ENCODE peak calls at places on chromosome 10, in five cellular contexts. T is A549, D is GM12878, B is K562, A is endothelial cell of umbilical vein. J is an unnamed sample.

GRCh38 chr10:91901784-91902677 is 7.3 kb downstream of the FGFBP3 start:
- DNase-seq in T (peak), D (no peak), B (peak), A (peak), J (peak)

GRCh38 chr10:72337039-72337629 is 17.6 kb downstream of the DNAJB12 start:
- DNase-seq in T (peak), D (no peak), B (peak), A (peak), J (peak)

GRCh38 chr10:62870866-62871265 is 54.7 kb upstream of the EGR2 start:
- DNase-seq in T (no peak), D (no peak), B (no peak), A (no peak), J (no peak)

GRCh38 chr10:70378122-70378521 is 4.3 kb downstream of the LRRC20 start:
- DNase-seq in T (peak), D (no peak), B (no peak), A (peak), J (no peak)

GRCh38 chr10:73110345-73110849 is at the start of gene NUDT13:
- DNase-seq in T (peak), D (peak), B (peak), A (peak), J (peak)

GRCh38 chr10:62264702-62265436 is 3.8 kb downstream of the RTKN2 start:
- DNase-seq in T (peak), D (no peak), B (peak), A (peak), J (peak)

GRCh38 chr10:14327535-14327934 is 3.2 kb downstream of the FRMD4A start:
- DNase-seq in T (no peak), D (no peak), B (no peak), A (peak), J (no peak)

GRCh38 chr10:69757553-69758309 is 44.0 kb upstream of the COL13A1 start:
- DNase-seq in T (no peak), D (no peak), B (no peak), A (peak), J (no peak)

GRCh38 chr10:1133495-1134045 is 77.4 kb downstream of the WDR37 start:
- DNase-seq in T (no peak), D (no peak), B (no peak), A (no peak), J (no peak)

DNA sequence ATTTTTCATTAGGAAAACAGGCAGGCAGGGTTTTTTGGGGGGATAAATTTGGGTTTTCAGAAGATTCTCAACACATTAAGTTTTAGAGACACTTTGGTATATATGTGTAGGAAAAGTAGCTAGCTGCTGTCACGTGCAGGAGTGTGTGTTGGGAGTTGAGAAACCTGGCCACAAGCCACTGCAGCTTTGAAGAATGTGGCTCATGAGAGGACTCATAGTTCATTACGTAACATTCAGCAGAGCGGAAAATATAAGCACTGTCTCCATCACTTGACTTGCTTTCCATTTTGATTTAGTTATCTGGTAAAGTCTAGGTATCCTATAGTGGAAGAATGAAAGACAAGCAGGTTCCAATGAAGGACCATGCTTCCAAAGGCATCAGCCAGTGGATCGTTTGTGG is 31.2 kb downstream of the SMNDC1 start:
- DNase-seq in T (no peak), D (peak), B (no peak), A (no peak), J (peak)
- TF ChIP-seq MYC in T (no peak), D (no peak), B (no peak), A (no peak), J (peak)

GRCh38 chr10:12214093-12214492 is 18.1 kb downstream of the CDC123 start:
- DNase-seq in T (no peak), D (no peak), B (no peak), A (peak), J (no peak)
- TF ChIP-seq MYC in T (no peak), D (no peak), B (no peak), A (no peak), J (no peak)

GRCh38 chr10:25050402-25050801 is 34.0 kb downstream of the THNSL1 start:
- DNase-seq in T (no peak), D (no peak), B (no peak), A (no peak), J (no peak)

GRCh38 chr10:25049966-25050365 is 33.6 kb downstream of the THNSL1 start:
- DNase-seq in T (no peak), D (no peak), B (no peak), A (no peak), J (no peak)

GRCh38 chr10:25047088-25047487 is 30.7 kb downstream of the THNSL1 start:
- DNase-seq in T (no peak), D (no peak), B (no peak), A (no peak), J (no peak)

GRCh38 chr10:25048463-25048862 is 32.1 kb downstream of the THNSL1 start:
- DNase-seq in T (no peak), D (no peak), B (no peak), A (no peak), J (no peak)

GRCh38 chr10:25047902-25048301 is 31.5 kb downstream of the THNSL1 start:
- DNase-seq in T (no peak), D (no peak), B (peak), A (peak), J (no peak)
- TF ChIP-seq MYC in T (no peak), D (no peak), B (no peak), A (no peak), J (no peak)

DNA sequence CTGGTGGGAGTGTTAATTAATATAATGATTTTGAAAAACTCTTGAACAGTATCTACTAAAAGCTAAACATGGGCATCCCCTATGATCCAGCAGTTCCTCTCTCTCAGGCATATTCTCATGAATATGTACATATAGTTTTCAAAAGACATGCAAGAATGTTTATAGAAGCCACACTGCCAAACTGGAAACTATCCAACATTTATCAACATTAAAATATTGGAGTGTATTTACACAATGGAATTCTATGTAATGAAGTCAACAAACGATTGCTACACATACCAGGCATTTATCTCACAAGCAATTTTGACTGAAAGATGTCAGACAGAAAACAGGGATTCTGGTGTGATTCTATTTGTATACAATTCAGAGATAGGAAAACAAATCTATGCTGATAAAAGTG is 404.5 kb upstream of the ANKRD30A start:
- DNase-seq in T (no peak), D (no peak), B (no peak), A (peak), J (no peak)
- TF ChIP-seq MYC in T (no peak), D (no peak), B (no peak), A (no peak), J (no peak)

GRCh38 chr10:103592186-103593021 is 98.9 kb downstream of the NEURL1 start:
- DNase-seq in T (peak), D (no peak), B (peak), A (peak), J (peak)

GRCh38 chr10:103595933-103596726 is 102.6 kb downstream of the NEURL1 start:
- DNase-seq in T (no peak), D (no peak), B (no peak), A (no peak), J (peak)

GRCh38 chr10:103593022-103593570 is 99.6 kb downstream of the NEURL1 start:
- DNase-seq in T (no peak), D (no peak), B (no peak), A (no peak), J (no peak)

GRCh38 chr10:103590744-103591291 is 97.3 kb downstream of the NEURL1 start:
- DNase-seq in T (no peak), D (no peak), B (no peak), A (no peak), J (no peak)

GRCh38 chr10:103594326-103594725 is 100.8 kb downstream of the NEURL1 start:
- DNase-seq in T (no peak), D (no peak), B (no peak), A (no peak), J (no peak)
- TF ChIP-seq MYC in T (no peak), D (no peak), B (no peak), A (no peak), J (no peak)

DNA sequence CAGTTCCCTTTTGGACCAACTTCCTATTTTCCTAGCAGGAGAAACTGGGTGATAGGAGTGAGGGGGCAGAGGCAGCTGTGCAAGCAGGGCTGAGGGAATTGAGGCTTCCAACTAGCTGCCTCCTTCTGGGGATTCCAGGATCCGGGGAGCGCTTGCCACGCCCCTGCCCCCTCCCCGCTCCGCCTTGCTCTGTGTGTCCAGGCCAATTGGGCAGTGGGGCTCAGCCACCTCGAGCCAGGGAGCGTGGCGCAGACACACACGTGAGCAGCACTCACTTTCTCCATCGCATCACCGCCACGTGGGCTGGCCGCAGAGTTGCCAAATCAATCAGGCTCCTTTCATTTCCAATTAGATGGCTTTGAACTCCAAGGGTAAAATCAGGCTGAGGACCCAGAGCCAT is 173.3 kb downstream of the SH3PXD2A start:
- DNase-seq in T (no peak), D (no peak), B (no peak), A (no peak), J (no peak)
- TF ChIP-seq MYC in T (no peak), D (no peak), B (no peak), A (no peak), J (no peak)

DNA sequence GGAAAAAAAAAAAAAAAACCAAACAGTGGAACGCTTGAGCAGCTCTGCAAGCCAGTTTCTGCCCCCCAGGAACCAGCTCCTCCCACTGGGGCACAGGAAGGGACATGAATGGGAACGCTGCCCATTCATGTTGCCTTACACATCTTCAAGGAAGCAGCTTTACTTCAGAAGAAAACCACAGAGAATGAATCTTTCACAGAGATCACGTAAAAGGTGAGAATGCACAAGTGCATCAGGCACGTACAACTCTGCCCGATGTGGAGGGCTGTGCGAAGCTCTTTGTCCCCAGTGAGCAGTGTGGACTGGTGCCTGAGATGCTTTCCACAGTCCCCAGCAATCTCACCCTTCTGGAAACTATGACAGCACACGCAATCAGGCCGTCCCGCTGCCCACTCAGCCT is 106.2 kb downstream of the DLG5 start:
- DNase-seq in T (no peak), D (no peak), B (no peak), A (no peak), J (no peak)
- TF ChIP-seq MYC in T (no peak), D (no peak), B (no peak), A (no peak), J (no peak)

GRCh38 chr10:80540644-80541143 is 3.0 kb downstream of the SH2D4B start:
- DNase-seq in T (no peak), D (peak), B (no peak), A (no peak), J (no peak)

GRCh38 chr10:80541144-80541750 is 3.5 kb downstream of the SH2D4B start:
- DNase-seq in T (no peak), D (peak), B (no peak), A (peak), J (peak)

GRCh38 chr10:80544316-80544953 is 6.7 kb downstream of the SH2D4B start:
- DNase-seq in T (no peak), D (no peak), B (no peak), A (no peak), J (no peak)

GRCh38 chr10:80540136-80540535 is 2.4 kb downstream of the SH2D4B start:
- DNase-seq in T (no peak), D (no peak), B (no peak), A (no peak), J (no peak)

GRCh38 chr10:80542053-80542452 is 4.4 kb downstream of the SH2D4B start:
- DNase-seq in T (no peak), D (no peak), B (no peak), A (no peak), J (no peak)
- TF ChIP-seq MYC in T (no peak), D (no peak), B (no peak), A (no peak), J (no peak)

GRCh38 chr10:120832106-120832505 is 19.1 kb upstream of the WDR11 start:
- DNase-seq in T (no peak), D (no peak), B (no peak), A (no peak), J (no peak)
- TF ChIP-seq MYC in T (no peak), D (no peak), B (no peak), A (no peak), J (no peak)

J was measured in NB4.